ENCODE peak calls at places on chromosomes 11 and 22, in eight cellular contexts. Q is naive thymus-derived CD4-positive, alpha-beta T cell; L is right cardiac atrium; S is left lung; U is lower lobe of right lung; O is HCT116; C is pancreas; W is lung. K is an unnamed sample.

GRCh38 chr11:75365711-75366181 is 14.3 kb upstream of the ARRB1 start:
- ATAC-seq in Q (peak; percentile 38), S (peak; percentile 79), W (peak; percentile 38), O (no peak), C (peak; percentile 31), L (no peak), U (peak; percentile 62), K (peak; percentile 53)

GRCh38 chr11:131748146-131749050 is 378.0 kb downstream of the NTM start:
- ATAC-seq in L (peak; percentile 77), O (no peak), S (peak; percentile 95), W (no peak), U (peak; percentile 77), Q (peak; percentile 58), C (peak; percentile 85), K (peak; percentile 46)

GRCh38 chr22:39097098-39098020 is at the start of gene APOBEC3H:
- ATAC-seq in U (peak; percentile 81), Q (no peak), L (peak; percentile 59), C (peak; percentile 73), W (no peak), S (peak; percentile 80), O (peak; percentile 72), K (no peak)

GRCh38 chr11:63826471-63827190 is 12.3 kb upstream of the MARK2 start:
- ATAC-seq in C (peak; percentile 65), Q (no peak), W (no peak), L (peak; percentile 22), O (no peak), S (no peak), U (no peak), K (no peak)

GRCh38 chr11:132187391-132187790 is 817.0 kb downstream of the NTM start:
- ATAC-seq in S (no peak), C (no peak), W (no peak), O (no peak), L (no peak), Q (no peak), U (no peak), K (no peak)

GRCh38 chr11:86938203-86938899 is 16.8 kb downstream of the FZD4 start:
- ATAC-seq in L (no peak), Q (no peak), O (no peak), U (peak; percentile 48), W (no peak), S (peak; percentile 68), C (no peak), K (no peak)

GRCh38 chr22:27685515-27685914 is 116.0 kb downstream of the MN1 start:
- ATAC-seq in L (peak; percentile 70), W (no peak), Q (no peak), C (no peak), S (no peak), O (no peak), U (no peak), K (no peak)

GRCh38 chr11:106482920-106483761 is 405.7 kb downstream of the AASDHPPT start:
- ATAC-seq in Q (no peak), C (peak; percentile 59), O (peak; percentile 63), U (no peak), S (peak; percentile 39), W (no peak), L (no peak), K (no peak)

GRCh38 chr22:26783886-26784285 is 126.5 kb downstream of the MIAT start:
- ATAC-seq in W (no peak), Q (no peak), C (no peak), S (no peak), L (no peak), U (no peak), O (no peak), K (no peak)

GRCh38 chr11:85653048-85653447 is 5.3 kb downstream of the TMEM126A start:
- ATAC-seq in O (no peak), Q (no peak), C (no peak), L (no peak), W (no peak), S (no peak), U (no peak), K (no peak)

GRCh38 chr22:38941488-38941987 is 15.9 kb upstream of the APOBEC3A start:
- ATAC-seq in C (peak; percentile 68), L (no peak), W (peak; percentile 75), U (peak; percentile 82), O (no peak), S (peak; percentile 79), Q (peak; percentile 86), K (no peak)

GRCh38 chr22:22604326-22605073 is 39.9 kb upstream of the GGTLC2 start:
- ATAC-seq in S (no peak), U (no peak), W (no peak), O (no peak), Q (no peak), C (no peak), L (no peak), K (no peak)

GRCh38 chr11:113377606-113378005 is 10.0 kb upstream of the ANKK1 start:
- ATAC-seq in C (no peak), U (no peak), W (no peak), O (no peak), Q (no peak), L (no peak), S (no peak), K (no peak)

GRCh38 chr11:102704841-102705240 is 728 bp downstream of the MMP27 start:
- ATAC-seq in L (no peak), O (no peak), U (no peak), C (no peak), S (no peak), W (no peak), Q (no peak), K (no peak)

GRCh38 chr11:1854949-1855885 is 2.3 kb downstream of the LSP1 start:
- ATAC-seq in Q (no peak), W (no peak), U (no peak), C (no peak), S (no peak), L (no peak), O (no peak), K (no peak)

DNA sequence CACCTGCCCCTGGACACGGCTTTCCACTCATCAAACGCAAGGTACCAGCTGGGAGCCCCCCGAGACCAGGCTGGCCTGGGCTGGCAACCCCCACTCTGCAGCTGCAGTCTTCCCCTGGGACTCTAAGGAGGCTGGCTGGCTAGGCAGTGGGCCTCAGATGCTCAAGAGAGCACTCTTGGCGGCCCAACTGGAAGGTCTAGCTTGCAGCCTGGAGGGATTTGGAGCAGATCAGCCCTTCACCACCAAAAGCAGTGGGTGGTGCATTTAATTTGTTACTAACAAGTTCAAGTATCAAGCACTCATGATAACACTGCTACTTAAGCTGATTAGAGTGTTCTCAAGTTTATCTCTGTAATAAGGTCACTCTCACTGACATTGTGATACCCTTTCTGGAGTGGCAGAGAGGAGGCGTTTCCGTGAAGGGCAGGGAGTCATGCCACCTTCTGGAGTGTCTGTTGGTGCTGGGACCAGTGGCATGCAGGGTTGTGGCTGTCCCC is 21.5 kb downstream of the C22orf23 start:
- ATAC-seq in C (no peak), W (peak; percentile 23), S (peak; percentile 63), Q (no peak), O (no peak), U (peak; percentile 58), L (no peak), K (no peak)
- H3K4me1 ChIP-seq in C (peaks cover 50% of the 10 kb centered on the region), W (no peaks in the 10 kb centered on the region), S (peaks cover 49% of the 10 kb centered on the region), Q (peaks cover 4% of the 10 kb centered on the region), O (peaks cover 18% of the 10 kb centered on the region), U (peaks cover 47% of the 10 kb centered on the region), L (peaks cover 10% of the 10 kb centered on the region), K (peaks cover 9% of the 10 kb centered on the region)

GRCh38 chr22:46549971-46550641 is 12.7 kb upstream of the CELSR1 start:
- ATAC-seq in O (no peak), W (no peak), L (no peak), U (no peak), Q (no peak), S (no peak), C (no peak), K (no peak)

GRCh38 chr22:46547179-46547882 is 9.9 kb upstream of the CELSR1 start:
- ATAC-seq in L (peak; percentile 42), W (no peak), C (peak; percentile 47), O (no peak), Q (no peak), S (peak; percentile 71), U (peak; percentile 78), K (peak; percentile 80)

GRCh38 chr22:46547883-46548244 is 10.4 kb upstream of the CELSR1 start:
- ATAC-seq in S (peak; percentile 63), O (no peak), L (peak; percentile 69), C (peak; percentile 70), W (peak; percentile 50), U (peak; percentile 68), Q (peak; percentile 76), K (peak; percentile 75)

GRCh38 chr22:46551321-46551720 is 13.9 kb upstream of the CELSR1 start:
- ATAC-seq in L (no peak), W (no peak), O (no peak), S (no peak), Q (no peak), C (no peak), U (no peak), K (no peak)

DNA sequence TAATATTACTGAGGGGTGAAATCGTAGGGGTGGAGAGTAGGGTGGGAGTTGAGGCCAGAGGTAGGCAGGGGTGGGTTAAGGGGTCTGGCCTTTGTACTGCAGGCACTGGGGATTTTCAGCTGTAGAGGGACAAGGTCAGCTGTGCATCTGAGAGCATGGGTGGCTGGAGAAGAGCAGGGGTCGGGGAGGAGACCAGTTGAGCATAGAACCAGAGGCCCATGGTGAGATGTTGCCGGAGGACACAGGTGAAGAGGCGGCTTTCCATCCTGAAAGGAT is 12.1 kb upstream of the CELSR1 start:
- ATAC-seq in C (no peak), L (no peak), S (no peak), O (no peak), Q (no peak), U (no peak), W (no peak), K (no peak)
- H3K4me1 ChIP-seq in C (peaks cover 10% of the 10 kb centered on the region), L (no peaks in the 10 kb centered on the region), S (peaks cover 38% of the 10 kb centered on the region), O (peaks cover 15% of the 10 kb centered on the region), Q (no peaks in the 10 kb centered on the region), U (peaks cover 43% of the 10 kb centered on the region), W (no peaks in the 10 kb centered on the region), K (no peaks in the 10 kb centered on the region)

GRCh38 chr22:45512363-45512762 is 9.7 kb downstream of the FBLN1 start:
- ATAC-seq in L (no peak), S (no peak), Q (no peak), C (no peak), O (no peak), W (no peak), U (no peak), K (no peak)
- H3K4me1 ChIP-seq in L (peaks cover 2% of the 10 kb centered on the region), S (no peaks in the 10 kb centered on the region), Q (no peaks in the 10 kb centered on the region), C (no peaks in the 10 kb centered on the region), O (no peaks in the 10 kb centered on the region), W (no peaks in the 10 kb centered on the region), U (peaks cover 15% of the 10 kb centered on the region), K (no peaks in the 10 kb centered on the region)

DNA sequence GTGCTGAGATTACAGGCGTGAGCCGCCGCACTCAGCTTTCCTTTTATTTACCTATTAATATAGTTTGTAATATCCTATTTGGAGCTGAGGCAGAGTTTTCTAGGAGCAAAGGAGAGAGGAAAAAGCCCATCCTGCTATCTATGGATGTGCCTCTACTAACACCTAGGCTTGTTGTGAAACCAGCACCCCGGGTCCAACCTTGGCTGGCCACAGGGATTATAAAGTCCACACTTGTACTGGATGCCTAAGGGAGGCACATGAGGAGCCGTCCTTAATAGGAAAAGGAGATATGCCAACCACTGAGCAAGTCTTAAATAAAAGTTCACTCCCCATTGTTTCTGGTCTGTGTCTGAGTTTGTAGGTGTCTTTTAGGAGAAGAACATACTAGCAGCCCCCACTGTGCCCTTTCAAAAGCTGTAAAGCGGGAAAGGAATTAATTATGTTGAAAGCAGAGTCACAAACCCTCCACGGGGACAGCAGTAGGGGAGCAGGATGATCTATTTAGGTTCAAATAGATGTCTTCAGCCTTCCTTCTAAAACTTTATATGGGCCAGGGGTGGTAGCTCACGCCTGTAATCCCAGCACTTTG is 29.3 kb downstream of the RRP7A start:
- ATAC-seq in C (no peak), W (no peak), S (no peak), O (no peak), Q (no peak), L (no peak), U (no peak), K (no peak)
- H3K4me1 ChIP-seq in C (no peaks in the 10 kb centered on the region), W (no peaks in the 10 kb centered on the region), S (no peaks in the 10 kb centered on the region), O (no peaks in the 10 kb centered on the region), Q (no peaks in the 10 kb centered on the region), L (no peaks in the 10 kb centered on the region), U (no peaks in the 10 kb centered on the region), K (no peaks in the 10 kb centered on the region)

GRCh38 chr11:4994551-4994950 is at the start of gene OR51L1:
- ATAC-seq in Q (no peak), U (no peak), C (no peak), W (no peak), S (no peak), L (no peak), O (no peak), K (no peak)
- H3K4me1 ChIP-seq in Q (no peaks in the 10 kb centered on the region), U (no peaks in the 10 kb centered on the region), C (no peaks in the 10 kb centered on the region), W (no peaks in the 10 kb centered on the region), S (no peaks in the 10 kb centered on the region), L (no peaks in the 10 kb centered on the region), O (no peaks in the 10 kb centered on the region), K (no peaks in the 10 kb centered on the region)

K was measured in gastroesophageal sphincter.